ENCODE peak calls at places on chromosomes 1 and 21, in ten cellular contexts. Z is IMR-90, K is sigmoid colon, H is ovary, R is heart left ventricle, J is gastrocnemius medialis, A is HCT116, E is body of pancreas, I is A549, F is endothelial cell of umbilical vein. B is an unnamed sample.

GRCh38 chr1:17123196-17124045 is 4.2 kb upstream of the PADI2 start:
- DNase-seq in Z (no peak), F (no peak), K (no peak), I (no peak), R (no peak), E (no peak), H (no peak), J (no peak), A (no peak), B (no peak)

GRCh38 chr1:161158316-161159016 is 834 bp upstream of the USP21 start:
- DNase-seq in I (no peak), F (no peak), E (no peak), Z (no peak), H (no peak), R (no peak), A (no peak), K (no peak), J (no peak), B (no peak)

GRCh38 chr1:16254263-16254948 is 17.4 kb upstream of the CPLANE2 start:
- DNase-seq in Z (peak), E (no peak), I (no peak), A (no peak), F (no peak), R (no peak), H (no peak), K (no peak), J (no peak), B (no peak)

GRCh38 chr1:1001057-1001630 is 1.2 kb upstream of the HES4 start:
- DNase-seq in Z (no peak), F (no peak), I (no peak), J (no peak), A (no peak), R (peak), K (peak), E (no peak), H (no peak), B (no peak)

GRCh38 chr1:161095230-161095629 is 2.9 kb upstream of the KLHDC9 start:
- DNase-seq in K (no peak), H (no peak), E (no peak), A (no peak), R (no peak), F (no peak), J (no peak), I (no peak), Z (no peak), B (no peak)

GRCh38 chr1:56331207-56331891 is 248.0 kb downstream of the PLPP3 start:
- DNase-seq in H (no peak), J (no peak), R (no peak), E (no peak), F (no peak), K (no peak), Z (no peak), I (no peak), A (no peak), B (no peak)

GRCh38 chr21:25561668-25562641 is 45.3 kb downstream of the MRPL39 start:
- DNase-seq in Z (peak), J (peak), E (peak), R (peak), I (no peak), H (peak), K (peak), A (no peak), F (peak), B (peak)

GRCh38 chr1:28921286-28921869 is 7.0 kb downstream of the EPB41 start:
- DNase-seq in J (no peak), R (no peak), I (no peak), F (no peak), E (no peak), H (no peak), Z (peak), A (no peak), K (no peak), B (no peak)

GRCh38 chr21:43956019-43956666 is 56.0 kb upstream of the TRAPPC10 start:
- DNase-seq in A (no peak), K (no peak), R (no peak), Z (no peak), F (no peak), E (no peak), H (no peak), J (no peak), I (no peak), B (no peak)

GRCh38 chr21:15332572-15332971 is 267.8 kb upstream of the NRIP1 start:
- DNase-seq in Z (no peak), R (no peak), J (no peak), I (no peak), F (no peak), K (no peak), E (no peak), H (no peak), A (no peak), B (no peak)

GRCh38 chr1:7905262-7905661 is 35.4 kb downstream of the TNFRSF9 start:
- DNase-seq in E (no peak), F (no peak), K (no peak), H (no peak), A (no peak), R (no peak), I (no peak), Z (no peak), J (no peak), B (no peak)

GRCh38 chr1:93699676-93700168 is 18.1 kb upstream of the BCAR3 start:
- DNase-seq in Z (no peak), R (no peak), E (no peak), A (no peak), I (no peak), J (no peak), H (no peak), F (no peak), K (no peak), B (no peak)

GRCh38 chr1:92577251-92577895 is 90.6 kb upstream of the GFI1 start:
- DNase-seq in Z (peak), F (peak), J (no peak), A (no peak), E (no peak), H (no peak), I (no peak), K (no peak), R (peak), B (no peak)

GRCh38 chr1:205983925-205984725 is 19.1 kb downstream of the RAB7B start:
- DNase-seq in R (peak), E (peak), F (peak), H (peak), K (peak), I (peak), J (peak), A (peak), Z (peak), B (peak)

GRCh38 chr1:87452648-87453047 is 124.0 kb downstream of the LMO4 start:
- DNase-seq in Z (no peak), J (no peak), E (no peak), A (no peak), R (no peak), K (no peak), I (no peak), F (no peak), H (no peak), B (no peak)

GRCh38 chr1:184152944-184153343 is 101.4 kb downstream of the TSEN15 start:
- DNase-seq in I (no peak), R (no peak), J (no peak), F (no peak), E (no peak), Z (no peak), H (no peak), K (no peak), A (no peak), B (no peak)

GRCh38 chr21:44013380-44014088 is 1.4 kb downstream of the TRAPPC10 start:
- DNase-seq in E (no peak), A (no peak), R (no peak), K (no peak), H (no peak), J (no peak), F (peak), I (peak), Z (peak), B (no peak)

GRCh38 chr21:34690041-34690792 is 21.4 kb downstream of the CLIC6 start:
- DNase-seq in H (no peak), I (no peak), K (no peak), A (peak), Z (no peak), R (no peak), J (no peak), F (no peak), E (no peak), B (no peak)

GRCh38 chr1:12450090-12450764 is 167.8 kb downstream of the DHRS3 start:
- DNase-seq in E (no peak), F (no peak), H (no peak), Z (no peak), R (peak), I (no peak), J (peak), A (no peak), K (no peak), B (no peak)

GRCh38 chr1:108120163-108120562 is 80.0 kb downstream of the SLC25A24 start:
- DNase-seq in H (no peak), Z (no peak), A (no peak), E (no peak), I (no peak), J (no peak), F (no peak), R (no peak), K (no peak), B (no peak)

DNA sequence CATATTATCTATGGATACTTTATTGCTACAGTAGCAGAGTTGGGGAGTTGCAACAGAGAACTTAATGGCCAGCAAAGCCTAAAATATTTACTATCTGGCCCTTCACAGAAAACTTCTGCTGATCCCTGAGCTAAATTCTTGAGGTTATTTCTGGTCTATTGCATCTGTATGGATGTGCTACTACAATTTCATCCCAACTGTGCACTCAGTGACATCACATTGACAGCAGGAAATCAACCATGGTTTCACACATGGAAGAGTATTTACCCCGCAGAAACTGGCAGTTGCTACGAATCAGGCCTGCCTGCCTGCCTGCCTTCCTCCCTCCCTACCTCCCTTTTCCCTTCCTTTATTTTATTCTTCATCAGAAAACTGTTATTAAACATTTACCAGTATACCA is 12.1 kb downstream of the CLCA2 start:
- DNase-seq in R (no peak), E (no peak), K (no peak), H (no peak), F (no peak), A (no peak), Z (no peak), J (no peak), I (no peak), B (no peak)
- TF ChIP-seq POLR2A in R (no peak), E (no peak), K (no peak), H (no peak), F (no peak), A (no peak), Z (no peak), J (no peak), I (no peak), B (no peak)

DNA sequence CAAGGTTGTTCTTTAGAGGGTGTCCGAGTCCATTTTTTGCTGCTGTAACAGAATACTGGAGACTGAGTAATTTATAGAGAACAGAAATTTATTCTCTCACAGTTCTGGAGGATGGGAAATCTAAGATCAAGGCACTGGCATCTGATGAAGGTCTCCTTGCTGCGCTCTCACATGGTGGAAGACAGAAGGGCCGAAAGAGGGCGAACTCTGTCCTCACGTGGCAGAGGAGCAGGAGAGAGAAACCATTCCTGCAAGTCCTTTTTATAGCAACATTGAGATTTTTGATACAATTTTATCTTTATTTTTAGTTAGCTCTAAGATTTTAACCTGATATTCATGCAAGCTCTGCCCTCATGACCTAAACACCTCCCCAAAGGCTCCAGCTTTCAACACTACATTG is 48.3 kb downstream of the ATG4C start:
- DNase-seq in H (no peak), A (no peak), E (no peak), J (no peak), F (no peak), K (no peak), I (no peak), R (no peak), Z (no peak), B (no peak)
- TF ChIP-seq POLR2A in H (no peak), A (no peak), E (no peak), J (no peak), F (no peak), K (no peak), I (no peak), R (no peak), Z (no peak), B (no peak)

DNA sequence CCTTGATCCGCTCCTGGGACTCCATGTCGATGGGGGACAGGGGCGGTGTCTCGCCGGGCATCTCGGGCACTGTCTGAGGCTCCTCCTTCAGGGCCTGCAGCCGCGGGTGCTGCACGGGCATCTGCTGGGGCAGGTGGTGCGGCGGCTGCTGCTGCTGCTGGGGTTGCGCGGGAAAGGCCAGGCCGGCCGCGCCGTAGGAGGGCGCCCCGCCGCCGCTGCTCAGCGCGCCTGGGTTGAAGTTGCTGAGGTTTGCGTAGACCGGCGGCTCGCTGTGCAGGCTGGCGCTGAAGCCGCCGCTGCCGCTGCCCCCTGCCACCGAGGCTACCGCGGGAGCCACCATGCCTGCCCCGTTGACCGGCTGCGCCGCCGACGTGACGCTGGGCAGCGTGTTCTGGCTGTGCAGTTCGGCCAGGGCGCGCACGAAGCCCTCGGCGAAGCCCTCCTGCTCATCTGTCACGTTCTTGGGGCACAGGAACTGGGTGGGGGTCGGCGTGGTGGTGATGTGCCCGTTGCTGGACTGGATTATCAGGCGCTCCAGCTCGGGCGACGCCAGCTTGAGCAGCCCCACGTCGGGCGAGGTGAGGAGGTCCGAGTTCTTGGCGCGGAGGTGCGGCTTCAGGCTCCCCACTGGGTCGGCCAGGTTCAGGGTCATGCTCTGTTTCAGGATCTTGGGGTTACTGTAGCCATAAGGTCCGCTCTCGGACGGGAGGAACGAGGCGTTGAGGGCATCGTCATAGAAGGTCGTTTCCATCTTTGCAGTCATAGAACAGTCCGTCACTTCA is 1.3 kb downstream of the JUN start:
- DNase-seq in Z (peak), A (no peak), E (peak), R (peak), H (peak), K (peak), F (peak), J (peak), I (no peak), B (no peak)
- TF ChIP-seq POLR2A in Z (peak), A (no peak), E (no peak), R (no peak), H (peak), K (peak), F (no peak), J (no peak), I (peak), B (peak)

GRCh38 chr1:174964261-174964984 is 35.3 kb upstream of the CACYBP start:
- DNase-seq in H (no peak), J (no peak), E (no peak), Z (no peak), K (no peak), F (peak), R (no peak), I (no peak), A (no peak), B (no peak)
- TF ChIP-seq POLR2A in H (no peak), J (no peak), E (no peak), Z (no peak), K (no peak), F (no peak), R (no peak), I (no peak), A (no peak), B (no peak)

DNA sequence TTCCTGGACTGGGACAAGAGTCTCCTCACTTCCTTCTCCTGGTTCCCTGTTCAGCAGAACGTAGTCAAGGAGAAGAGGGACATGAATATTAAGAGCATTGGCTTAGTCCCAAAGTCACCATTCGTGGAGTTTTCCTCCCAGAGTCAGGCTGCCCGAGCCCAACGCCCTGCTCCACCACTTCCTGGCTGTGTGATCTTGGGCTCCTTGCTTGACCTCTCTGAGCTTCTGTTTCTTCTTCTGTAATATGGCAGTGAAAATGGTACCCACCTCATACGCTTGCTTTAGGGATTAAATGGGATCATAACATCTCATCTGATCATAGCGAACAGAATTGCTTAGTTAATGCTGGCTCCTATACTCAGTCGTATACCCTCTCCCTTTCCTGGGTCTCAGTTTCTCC is 12.0 kb upstream of the CASZ1 start:
- DNase-seq in A (no peak), I (no peak), R (no peak), J (no peak), E (no peak), K (no peak), F (no peak), Z (no peak), H (no peak), B (no peak)
- TF ChIP-seq POLR2A in A (no peak), I (no peak), R (no peak), J (no peak), E (no peak), K (no peak), F (no peak), Z (no peak), H (no peak), B (no peak)

DNA sequence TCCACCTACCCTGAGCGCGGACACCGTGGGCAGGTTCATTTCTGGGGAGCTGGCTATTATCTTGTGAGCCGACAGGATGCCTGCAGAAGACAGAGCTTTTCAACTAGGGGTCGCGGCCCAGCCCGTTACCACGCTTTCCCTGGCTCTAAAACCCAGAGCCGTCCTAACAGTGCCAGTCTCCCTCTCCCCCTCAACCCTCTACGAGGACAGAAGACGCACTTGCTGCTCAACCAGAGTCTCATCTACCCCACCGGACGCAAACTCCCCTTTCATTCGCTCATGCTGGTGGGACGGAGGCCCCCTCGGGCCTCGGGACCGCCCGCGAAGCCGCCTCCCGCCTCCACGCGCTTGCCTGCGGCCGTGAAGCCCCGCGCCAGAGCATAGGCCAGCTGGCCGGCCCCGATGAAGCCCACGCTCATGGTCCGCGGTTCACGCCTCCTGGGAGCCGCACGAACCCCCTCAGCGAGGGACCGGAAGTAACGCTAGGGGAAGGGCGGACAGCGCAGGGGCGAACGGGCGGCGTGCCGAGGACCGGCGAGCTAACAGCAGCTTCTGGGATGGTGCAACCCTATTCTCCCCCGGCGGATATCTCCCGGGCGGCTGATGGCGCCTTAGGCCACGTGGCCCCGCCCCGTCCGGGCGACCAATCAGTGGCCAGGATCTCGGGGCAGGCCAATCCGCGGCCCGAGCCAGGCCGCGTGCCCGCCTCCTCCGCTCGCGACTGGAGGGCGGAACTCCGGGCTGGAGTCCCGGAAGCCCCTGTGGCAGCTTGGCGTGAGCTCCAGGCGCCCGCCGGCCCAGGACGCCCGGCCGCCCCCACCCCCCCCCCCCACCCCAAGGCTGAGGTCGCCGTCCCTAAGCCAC is at the start of gene PYCR2:
- DNase-seq in H (peak), J (peak), Z (peak), E (peak), F (peak), I (peak), R (peak), K (peak), A (peak), B (peak)
- TF ChIP-seq POLR2A in H (peak), J (peak), Z (peak), E (peak), F (peak), I (peak), R (no peak), K (peak), A (peak), B (peak)

GRCh38 chr1:32192220-32192948 is 8.0 kb upstream of the CCDC28B start:
- DNase-seq in Z (no peak), I (no peak), A (no peak), E (no peak), R (no peak), K (no peak), H (no peak), J (no peak), F (no peak), B (no peak)
- TF ChIP-seq POLR2A in Z (no peak), I (no peak), A (no peak), E (no peak), R (no peak), K (no peak), H (no peak), J (no peak), F (no peak), B (no peak)

GRCh38 chr21:42833439-42833815 is 45.9 kb downstream of the WDR4 start:
- DNase-seq in I (peak), E (no peak), K (no peak), R (peak), F (no peak), J (no peak), A (peak), Z (peak), H (no peak), B (no peak)
- TF ChIP-seq POLR2A in I (no peak), E (no peak), K (no peak), R (no peak), F (no peak), J (no peak), A (no peak), Z (no peak), H (no peak), B (no peak)

B was measured in H54.